ENCODE peak calls at places on chromosome 15, in six cellular contexts. Y is AG10803, I is PC-3, K is natural killer cell, D is GM10248, R is germinal center. Z is an unnamed sample.

GRCh38 chr15:77030042-77030927 is 35.4 kb downstream of the PSTPIP1 start:
- DNase-seq in Y (no peak), I (no peak), K (peak), D (no peak), R (no peak), Z (no peak)

GRCh38 chr15:28099555-28100140 is 533 bp upstream of the OCA2 start:
- DNase-seq in Y (no peak), I (no peak), K (no peak), D (no peak), R (no peak), Z (no peak)

GRCh38 chr15:69265347-69265955 is 33.3 kb upstream of the PAQR5 start:
- DNase-seq in Y (peak), I (peak), K (no peak), D (no peak), R (peak), Z (no peak)

GRCh38 chr15:67607959-67608605 is 65.6 kb downstream of the MAP2K5 start:
- DNase-seq in Y (no peak), I (no peak), K (no peak), D (no peak), R (no peak), Z (no peak)

GRCh38 chr15:51060058-51060598 is 34.6 kb downstream of the TNFAIP8L3 start:
- DNase-seq in Y (no peak), I (peak), K (no peak), D (no peak), R (no peak), Z (no peak)

GRCh38 chr15:29143909-29144308 is 125.7 kb downstream of the NSMCE3 start:
- DNase-seq in Y (peak), I (peak), K (no peak), D (no peak), R (no peak), Z (no peak)

GRCh38 chr15:52678036-52678467 is 1.1 kb downstream of the ATOSA start:
- DNase-seq in Y (peak), I (peak), K (peak), D (peak), R (peak), Z (no peak)

GRCh38 chr15:57503051-57503702 is 88.5 kb upstream of the MYZAP start:
- DNase-seq in Y (no peak), I (no peak), K (no peak), D (no peak), R (peak), Z (no peak)

GRCh38 chr15:68818088-68818670 is 2.5 kb downstream of the ANP32A start:
- DNase-seq in Y (peak), I (peak), K (peak), D (peak), R (peak), Z (peak)

GRCh38 chr15:22224241-22224671 is 143.9 kb downstream of the OR4M2 start:
- DNase-seq in Y (no peak), I (no peak), K (peak), D (no peak), R (no peak), Z (no peak)

GRCh38 chr15:100683434-100683833 is 81.0 kb downstream of the ASB7 start:
- DNase-seq in Y (no peak), I (no peak), K (no peak), D (no peak), R (no peak), Z (no peak)

GRCh38 chr15:77035584-77035983 is 35.3 kb downstream of the TSPAN3 start:
- DNase-seq in Y (no peak), I (no peak), K (no peak), D (no peak), R (no peak), Z (no peak)

GRCh38 chr15:56598991-56599390 is 134.1 kb upstream of the MNS1 start:
- DNase-seq in Y (peak), I (peak), K (no peak), D (no peak), R (no peak), Z (no peak)

GRCh38 chr15:50109086-50109987 is 9.7 kb downstream of the ATP8B4 start:
- DNase-seq in Y (no peak), I (no peak), K (no peak), D (no peak), R (no peak), Z (no peak)

GRCh38 chr15:77859491-77860060 is 217.9 kb downstream of the TBC1D2B start:
- DNase-seq in Y (no peak), I (no peak), K (no peak), D (no peak), R (no peak), Z (no peak)

GRCh38 chr15:94383706-94384105 is 152.3 kb downstream of the MCTP2 start:
- DNase-seq in Y (no peak), I (peak), K (no peak), D (no peak), R (no peak), Z (no peak)

GRCh38 chr15:67017318-67017717 is 48.1 kb upstream of the SMAD3 start:
- DNase-seq in Y (no peak), I (no peak), K (no peak), D (no peak), R (no peak), Z (no peak)

GRCh38 chr15:32718822-32719716 is 1.3 kb downstream of the GREM1 start:
- DNase-seq in Y (no peak), I (peak), K (no peak), D (no peak), R (peak), Z (no peak)

GRCh38 chr15:100801256-100801900 is 78.3 kb upstream of the ALDH1A3 start:
- DNase-seq in Y (no peak), I (no peak), K (no peak), D (no peak), R (no peak), Z (no peak)

GRCh38 chr15:101189708-101190107 is 62.1 kb downstream of the CHSY1 start:
- DNase-seq in Y (no peak), I (no peak), K (no peak), D (no peak), R (no peak), Z (no peak)

GRCh38 chr15:66401130-66402021 is 14.7 kb downstream of the MAP2K1 start:
- DNase-seq in Y (no peak), I (peak), K (no peak), D (no peak), R (no peak), Z (no peak)

Z was measured in CMK.